ENCODE peak calls at places on chromosomes 5 and 9, in ten cellular contexts. H, B, I, V, X, D, O, Z, P and W are unnamed samples.

GRCh38 chr5:57069115-57069835 is 104.6 kb upstream of the GPBP1 start:
- DNase-seq in H (no peak), B (no peak), I (no peak), V (no peak), X (no peak), D (no peak), O (no peak), Z (no peak), P (no peak), W (no peak)

GRCh38 chr5:42993516-42994284 is 46.4 kb downstream of the ANXA2R start:
- DNase-seq in H (peak; percentile 93), B (no peak), I (no peak), V (no peak), X (peak; percentile 42), D (no peak), O (no peak), Z (peak; percentile 80), P (no peak), W (no peak)

GRCh38 chr5:124262443-124262842 is 484.0 kb downstream of the ZNF608 start:
- DNase-seq in H (no peak), B (peak; percentile 6), I (no peak), V (no peak), X (no peak), D (no peak), O (no peak), Z (no peak), P (peak; percentile 74), W (no peak)

GRCh38 chr5:112445626-112446350 is 26.7 kb upstream of the EPB41L4A start:
- DNase-seq in H (no peak), B (no peak), I (no peak), V (no peak), X (no peak), D (no peak), O (no peak), Z (no peak), P (no peak), W (no peak)

GRCh38 chr9:133955821-133956411 is 36.2 kb downstream of the VAV2 start:
- DNase-seq in H (peak; percentile 49), B (peak; percentile 52), I (no peak), V (no peak), X (peak; percentile 31), D (no peak), O (peak; percentile 86), Z (no peak), P (no peak), W (no peak)

GRCh38 chr9:134858051-134858841 is 22.4 kb upstream of the FCN2 start:
- DNase-seq in H (peak; percentile 24), B (no peak), I (no peak), V (no peak), X (no peak), D (no peak), O (peak; percentile 43), Z (peak; percentile 47), P (peak; percentile 6), W (no peak)

GRCh38 chr9:3263698-3264097 is 262.1 kb downstream of the RFX3 start:
- DNase-seq in H (no peak), B (no peak), I (no peak), V (no peak), X (no peak), D (no peak), O (no peak), Z (no peak), P (no peak), W (no peak)

GRCh38 chr5:36242534-36243144 is 914 bp upstream of the NADK2 start:
- DNase-seq in H (no peak), B (no peak), I (no peak), V (no peak), X (no peak), D (no peak), O (no peak), Z (no peak), P (no peak), W (peak; percentile 22)

GRCh38 chr9:121331992-121332685 is 37.9 kb downstream of the STOM start:
- DNase-seq in H (peak; percentile 67), B (no peak), I (no peak), V (no peak), X (no peak), D (no peak), O (no peak), Z (peak; percentile 56), P (no peak), W (no peak)

GRCh38 chr9:35689601-35690446 is at the start of gene TPM2:
- DNase-seq in H (peak; percentile 88), B (peak; percentile 51), I (no peak), V (no peak), X (peak; percentile 79), D (no peak), O (peak; percentile 89), Z (peak; percentile 82), P (no peak), W (no peak)

GRCh38 chr5:54820346-54820745 is 165.0 kb downstream of the ESM1 start:
- DNase-seq in H (peak; percentile 50), B (no peak), I (no peak), V (no peak), X (no peak), D (no peak), O (no peak), Z (no peak), P (no peak), W (no peak)

GRCh38 chr9:86321373-86321772 is 32.8 kb downstream of the TUT7 start:
- DNase-seq in H (peak; percentile 87), B (no peak), I (no peak), V (no peak), X (peak; percentile 24), D (no peak), O (no peak), Z (peak; percentile 84), P (no peak), W (no peak)

GRCh38 chr9:129245276-129245675 is 67.2 kb upstream of the IER5L start:
- DNase-seq in H (peak; percentile 18), B (no peak), I (no peak), V (no peak), X (peak; percentile 15), D (no peak), O (no peak), Z (peak; percentile 53), P (no peak), W (no peak)

GRCh38 chr9:99445377-99445891 is 223.4 kb downstream of the SEC61B start:
- DNase-seq in H (peak; percentile 83), B (no peak), I (no peak), V (no peak), X (peak; percentile 76), D (no peak), O (no peak), Z (peak; percentile 96), P (peak; percentile 85), W (peak; percentile 4)